ENCODE peak calls at places on chromosome 15, in seven cellular contexts. F is Right ventricle myocardium inferior; U is fibroblast of pulmonary artery; X is stimulated activated naive B cell treated with anti-CD40 and anti-IgM and Interleukin-4, amounts not matched to agents 10 μg/mL and 1 μg/mL and 100 μg/mL, for 72 hours; R is amniotic stem cell; N is HTR-8/SVneo; H is stimulated activated CD4-positive, alpha-beta T cell treated with anti-CD3 and anti-CD28 coated beads, TNF-alpha, amount 100 ng/mL, for 4 hours. I is an unnamed sample.

GRCh38 chr15:80404719-80405553 is 754 bp downstream of the ARNT2 start:
- DNase-seq in F (peak; percentile 17), U (no peak), X (peak; percentile 2), R (no peak), N (peak; percentile 47), H (no peak), I (no peak)

GRCh38 chr15:50256188-50257041 is 9.1 kb downstream of the HDC start:
- DNase-seq in F (no peak), U (peak; percentile 60), X (no peak), R (peak; percentile 17), N (no peak), H (no peak), I (no peak)

GRCh38 chr15:39153718-39154117 is 427.2 kb upstream of the THBS1 start:
- DNase-seq in F (no peak), U (no peak), X (no peak), R (no peak), N (no peak), H (no peak), I (no peak)

GRCh38 chr15:92521624-92522008 is 127.9 kb downstream of the ST8SIA2 start:
- DNase-seq in F (peak; percentile 66), U (peak; percentile 88), X (no peak), R (peak; percentile 76), N (peak; percentile 29), H (peak; percentile 17), I (peak; percentile 37)

GRCh38 chr15:54307252-54307902 is 329.1 kb downstream of the UNC13C start:
- DNase-seq in F (no peak), U (no peak), X (no peak), R (no peak), N (no peak), H (no peak), I (no peak)

GRCh38 chr15:43376017-43376705 is 5.3 kb downstream of the TUBGCP4 start:
- DNase-seq in F (no peak), U (peak; percentile 47), X (peak; percentile 26), R (no peak), N (peak; percentile 20), H (peak; percentile 3), I (peak; percentile 16)

GRCh38 chr15:79682285-79682684 is 214.5 kb downstream of the MTHFS start:
- DNase-seq in F (peak; percentile 62), U (peak; percentile 84), X (no peak), R (peak; percentile 39), N (peak; percentile 13), H (no peak), I (no peak)

GRCh38 chr15:93948728-93949127 is 282.6 kb upstream of the MCTP2 start:
- DNase-seq in F (peak; percentile 17), U (no peak), X (no peak), R (no peak), N (no peak), H (no peak), I (no peak)

GRCh38 chr15:55526559-55527036 is 18.6 kb upstream of the DNAAF4 start:
- DNase-seq in F (no peak), U (peak; percentile 76), X (no peak), R (peak; percentile 23), N (peak; percentile 38), H (no peak), I (no peak)

GRCh38 chr15:79028411-79028964 is 62.1 kb downstream of the RASGRF1 start:
- DNase-seq in F (no peak), U (peak; percentile 49), X (peak; percentile 37), R (no peak), N (peak; percentile 56), H (no peak), I (no peak)

GRCh38 chr15:36075333-36075732 is 504.1 kb upstream of the CDIN1 start:
- DNase-seq in F (no peak), U (no peak), X (no peak), R (no peak), N (no peak), H (no peak), I (no peak)

GRCh38 chr15:96728591-96728990 is 398.1 kb downstream of the NR2F2 start:
- DNase-seq in F (no peak), U (no peak), X (no peak), R (no peak), N (no peak), H (no peak), I (no peak)

GRCh38 chr15:72173864-72174550 is 23.6 kb downstream of the GRAMD2A start:
- DNase-seq in F (no peak), U (no peak), X (no peak), R (no peak), N (no peak), H (no peak), I (no peak)

I was measured in GM12878.